ENCODE peak calls at places on chromosomes 5 and 9, in ten cellular contexts. D, S, R, Q, J, U, K, B, V and F are unnamed samples.
A peak's percentile ranks its signal among the peaks of the same experiment; 100 is the strongest.

GRCh38 chr9:6907772-6908381 is 150.1 kb downstream of the KDM4C start:
- DNase-seq in D (peak; percentile 33), U (no peak), Q (no peak), R (no peak), B (no peak), V (no peak), J (no peak), S (no peak), K (peak; percentile 24), F (no peak)

GRCh38 chr5:176174345-176175025 is 63.7 kb upstream of the SIMC1 start:
- DNase-seq in R (no peak), J (no peak), S (no peak), D (no peak), K (no peak), V (no peak), Q (no peak), B (no peak), U (no peak), F (no peak)

GRCh38 chr9:111896942-111897830 is 572 bp downstream of the UGCG start:
- DNase-seq in K (no peak), D (peak; percentile 88), B (peak; percentile 46), R (peak; percentile 43), S (peak; percentile 9), J (peak; percentile 89), U (peak; percentile 19), Q (peak; percentile 65), V (no peak), F (peak; percentile 29)

GRCh38 chr5:125835293-125836172 is 587.7 kb upstream of the GRAMD2B start:
- DNase-seq in K (peak; percentile 39), Q (no peak), J (peak; percentile 56), B (peak; percentile 8), R (no peak), U (no peak), V (no peak), S (no peak), D (no peak), F (no peak)

GRCh38 chr9:70491798-70492736 is 77.6 kb upstream of the KLF9 start:
- DNase-seq in U (no peak), Q (no peak), S (no peak), B (no peak), J (no peak), R (no peak), V (no peak), D (peak; percentile 52), K (no peak), F (no peak)

GRCh38 chr5:134053840-134054338 is 49.1 kb upstream of the VDAC1 start:
- DNase-seq in B (no peak), K (no peak), R (no peak), J (no peak), V (no peak), Q (no peak), U (no peak), D (no peak), S (no peak), F (no peak)

GRCh38 chr9:95736370-95736769 is 139.1 kb upstream of the ERCC6L2 start:
- DNase-seq in J (no peak), R (no peak), D (peak; percentile 14), Q (no peak), V (no peak), B (no peak), U (no peak), K (no peak), S (no peak), F (no peak)

GRCh38 chr9:136016221-136016881 is 55.2 kb upstream of the UBAC1 start:
- DNase-seq in D (no peak), K (no peak), U (no peak), R (no peak), S (no peak), B (no peak), J (no peak), Q (no peak), V (no peak), F (no peak)

GRCh38 chr5:94389515-94389899 is 228.9 kb downstream of the KIAA0825 start:
- DNase-seq in D (no peak), B (no peak), Q (no peak), K (no peak), J (no peak), U (no peak), V (no peak), S (no peak), R (no peak), F (no peak)

GRCh38 chr9:91835632-91836031 is 114.4 kb downstream of the ROR2 start:
- DNase-seq in S (no peak), K (no peak), D (no peak), Q (no peak), B (no peak), U (no peak), J (no peak), R (no peak), V (no peak), F (no peak)

GRCh38 chr5:110058175-110058574 is 368.4 kb downstream of the MAN2A1 start:
- DNase-seq in R (no peak), J (no peak), D (no peak), V (no peak), S (no peak), Q (no peak), U (no peak), K (no peak), B (no peak), F (no peak)